ENCODE peak calls at places on chromosomes 16 and 17, in four cellular contexts. T is Panc1, N is mesenchymal stem cell, U is aorta. O is an unnamed sample. For H3K4me1, the result is how much of the 10 kb centered on the place peaks cover.

GRCh38 chr16:3508736-3509135 is 7.9 kb downstream of the CLUAP1 start:
- DNase-seq in U (peak), T (no peak), N (no peak), O (no peak)

GRCh38 chr16:47058295-47059086 is 85.0 kb upstream of the DNAJA2 start:
- DNase-seq in U (peak), T (no peak), N (no peak), O (peak)

GRCh38 chr17:66527335-66527734 is 224.9 kb downstream of the PRKCA start:
- DNase-seq in N (no peak), T (no peak), U (no peak), O (no peak)

GRCh38 chr16:89052191-89052787 is 41.4 kb upstream of the ACSF3 start:
- DNase-seq in T (no peak), U (no peak), N (no peak), O (no peak)

GRCh38 chr17:32355649-32356377 is 5.9 kb downstream of the ZNF207 start:
- DNase-seq in N (no peak), T (no peak), U (no peak), O (no peak)

GRCh38 chr16:82580293-82580900 is 46.4 kb upstream of the CDH13 start:
- DNase-seq in U (no peak), N (no peak), T (no peak), O (no peak)

GRCh38 chr16:17828012-17828411 is 357.3 kb upstream of the XYLT1 start:
- DNase-seq in T (no peak), N (no peak), U (no peak), O (no peak)

GRCh38 chr16:61098505-61098904 is 937.7 kb downstream of the CDH8 start:
- DNase-seq in U (no peak), T (no peak), N (no peak), O (no peak)

GRCh38 chr17:8186787-8187516 is 3.0 kb downstream of the BORCS6 start:
- DNase-seq in T (peak), N (peak), U (peak), O (peak)

GRCh38 chr17:410674-411401 is 58.2 kb upstream of the RPH3AL start:
- DNase-seq in N (peak), T (no peak), U (peak), O (no peak)

GRCh38 chr16:11949527-11949926 is 7.7 kb upstream of the NPIPB2 start:
- DNase-seq in U (no peak), N (peak), T (peak), O (no peak)

GRCh38 chr16:70437017-70437581 is 1.8 kb downstream of the ST3GAL2 start:
- DNase-seq in N (peak), T (no peak), U (no peak), O (no peak)

GRCh38 chr17:38605852-38606645 is at the start of gene SRCIN1:
- DNase-seq in N (no peak), T (no peak), U (peak), O (no peak)

GRCh38 chr17:2994441-2994840 is 69.0 kb downstream of the OR1D5 start:
- DNase-seq in U (no peak), T (no peak), N (no peak), O (peak)

GRCh38 chr17:67520916-67521772 is 144.1 kb downstream of the PITPNC1 start:
- DNase-seq in T (no peak), U (no peak), N (no peak), O (no peak)

GRCh38 chr17:32583053-32583452 is 96.3 kb downstream of the CDK5R1 start:
- DNase-seq in T (no peak), U (no peak), N (no peak), O (no peak)

GRCh38 chr17:72657467-72658317 is 434.8 kb downstream of the SLC39A11 start:
- DNase-seq in N (no peak), T (no peak), U (no peak), O (no peak)

GRCh38 chr17:42059815-42060214 is 9.4 kb upstream of the C17orf113 start:
- DNase-seq in T (no peak), N (no peak), U (no peak), O (no peak)

GRCh38 chr17:30554839-30555751 is 77.9 kb downstream of the GOSR1 start:
- DNase-seq in T (no peak), U (peak), N (peak), O (peak)

GRCh38 chr17:68020451-68020779 is 15.1 kb upstream of the KPNA2 start:
- DNase-seq in U (no peak), T (no peak), N (no peak), O (no peak)

GRCh38 chr17:177155-177554 is 4.3 kb downstream of the DOC2B start:
- DNase-seq in N (no peak), T (no peak), U (no peak), O (no peak)

GRCh38 chr17:50437409-50437808 is 11.4 kb downstream of the ACSF2 start:
- DNase-seq in T (no peak), U (no peak), N (no peak), O (no peak)

GRCh38 chr17:19299214-19299747 is 62.1 kb downstream of the EPN2 start:
- DNase-seq in U (peak), T (no peak), N (no peak), O (no peak)

GRCh38 chr17:50266384-50267073 is 7.7 kb upstream of the TMEM92 start:
- DNase-seq in N (peak), T (no peak), U (peak), O (peak)

GRCh38 chr16:88920618-88921602 is 54.5 kb upstream of the PABPN1L start:
- DNase-seq in U (no peak), N (peak), T (no peak), O (peak)

GRCh38 chr17:70184770-70185169 is 15.4 kb downstream of the KCNJ2 start:
- DNase-seq in N (peak), T (no peak), U (no peak), O (no peak)

GRCh38 chr16:67394271-67395104 is 1.2 kb upstream of the TPPP3 start:
- DNase-seq in T (no peak), N (peak), U (peak), O (no peak)

GRCh38 chr16:46857261-46857962 is 26.4 kb upstream of the C16orf87 start:
- DNase-seq in U (peak), T (no peak), N (peak), O (no peak)

GRCh38 chr17:82670661-82671060 is 22.4 kb upstream of the WDR45B start:
- DNase-seq in T (no peak), N (no peak), U (peak), O (no peak)

GRCh38 chr16:88866151-88866920 is at the start of gene PABPN1L:
- DNase-seq in U (no peak), N (no peak), T (no peak), O (no peak)

GRCh38 chr16:48628359-48628985 is 18.5 kb upstream of the N4BP1 start:
- DNase-seq in T (no peak), N (no peak), U (no peak), O (no peak)

GRCh38 chr17:48283390-48283789 is 146.6 kb downstream of the SKAP1 start:
- DNase-seq in T (no peak), U (no peak), N (no peak), O (no peak)

GRCh38 chr16:89330177-89330856 is 112.8 kb downstream of the ZNF778 start:
- DNase-seq in U (peak), N (peak), T (no peak), O (no peak)

GRCh38 chr17:6699997-6700947 is 12.9 kb downstream of the SLC13A5 start:
- DNase-seq in T (no peak), U (peak), N (no peak), O (no peak)

GRCh38 chr17:549197-550040 is 165.2 kb downstream of the VPS53 start:
- DNase-seq in T (no peak), N (peak), U (no peak), O (no peak)

GRCh38 chr17:75404739-75405364 is 626 bp downstream of the GRB2 start:
- DNase-seq in N (peak), U (peak), T (no peak), O (peak)

GRCh38 chr16:73163238-73163795 is 115.4 kb upstream of the ZFHX3 start:
- DNase-seq in T (no peak), U (no peak), N (peak), O (no peak)

GRCh38 chr17:2782030-2782429 is 14.2 kb upstream of the RAP1GAP2 start:
- DNase-seq in N (no peak), T (no peak), U (no peak), O (no peak)

GRCh38 chr17:63919311-63919723 is 678 bp upstream of the GH1 start:
- DNase-seq in N (peak), T (peak), U (peak), O (no peak)

GRCh38 chr17:63918305-63918704 is 334 bp downstream of the GH1 start:
- DNase-seq in T (no peak), U (peak), N (no peak), O (no peak)

GRCh38 chr17:63916566-63917185 is 2.0 kb downstream of the GH1 start:
- DNase-seq in U (peak), N (no peak), T (no peak), O (no peak)

GRCh38 chr17:63914471-63914870 is 3.4 kb upstream of the CSHL1 start:
- DNase-seq in N (no peak), U (peak), T (no peak), O (no peak)

GRCh38 chr17:63917646-63918045 is 993 bp downstream of the GH1 start:
- DNase-seq in T (no peak), U (peak), N (no peak), O (no peak)
- H3K4me1 ChIP-seq in T (under half), U (under half), N (under half), O (under half)

GRCh38 chr17:76706817-76707216 is 3.9 kb downstream of the MXRA7 start:
- DNase-seq in T (no peak), N (no peak), U (no peak), O (no peak)

GRCh38 chr17:76707985-76708807 is 2.6 kb downstream of the MXRA7 start:
- DNase-seq in T (no peak), U (no peak), N (peak), O (no peak)

GRCh38 chr17:76713765-76714164 is 3.0 kb upstream of the MXRA7 start:
- DNase-seq in U (peak), N (no peak), T (no peak), O (no peak)

GRCh38 chr17:76710863-76711611 is at the start of gene MXRA7:
- DNase-seq in T (no peak), N (peak), U (peak), O (peak)

GRCh38 chr17:76709077-76709950 is 1.5 kb downstream of the MXRA7 start:
- DNase-seq in U (peak), N (peak), T (no peak), O (peak)
- H3K4me3 ChIP-seq in U (peak), N (peak), T (peak), O (peak)

GRCh38 chr17:29257756-29258155 is 11.1 kb downstream of the CRYBA1 start:
- DNase-seq in U (no peak), N (peak), T (no peak), O (no peak)
- H3K27ac ChIP-seq in U (no peak), N (peak), T (no peak), O (peak)

DNA sequence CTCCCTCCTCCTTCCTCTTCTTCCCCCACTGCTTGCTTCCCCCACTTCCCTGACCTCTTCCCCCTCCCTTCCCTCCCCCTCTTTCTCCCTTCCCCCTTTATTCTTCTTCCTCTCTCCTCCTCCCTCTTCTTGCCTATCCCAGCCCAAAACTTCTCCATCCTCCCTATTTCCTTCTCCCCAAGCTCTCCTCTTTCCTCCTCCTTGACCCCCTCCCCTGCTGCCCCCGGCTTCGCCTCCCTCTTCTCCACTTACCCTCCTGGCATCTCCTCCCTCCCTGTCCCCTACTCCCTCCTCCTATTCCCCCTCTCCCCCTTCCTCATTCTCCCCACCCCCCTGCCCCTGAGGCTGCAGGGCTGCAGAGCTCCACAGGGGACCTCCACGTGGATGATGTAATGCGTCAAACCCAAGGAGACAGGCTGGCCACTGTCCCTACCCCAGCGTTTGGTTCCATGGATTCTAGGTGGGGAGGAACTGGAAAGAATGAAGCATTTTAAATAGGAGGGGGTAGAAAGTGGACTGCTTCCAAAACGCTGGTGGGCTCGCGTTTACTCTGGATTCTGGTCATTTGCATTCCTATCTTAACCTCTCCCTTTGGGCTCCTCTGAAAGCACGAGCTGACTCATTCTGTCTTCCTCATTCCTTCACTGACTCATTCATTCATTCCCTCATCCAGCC is 687 bp upstream of the COTL1 start:
- DNase-seq in T (peak), N (peak), U (peak), O (no peak)
- H3K4me1 ChIP-seq in T (under half), N (under half), U (under half), O (under half)

GRCh38 chr17:43369986-43370385 is 28.8 kb upstream of the ARL4D start:
- DNase-seq in U (no peak), N (no peak), T (no peak), O (no peak)

GRCh38 chr17:43366809-43367587 is 31.8 kb upstream of the ARL4D start:
- DNase-seq in U (no peak), T (no peak), N (no peak), O (no peak)

GRCh38 chr17:43368740-43369506 is 29.9 kb upstream of the ARL4D start:
- DNase-seq in T (no peak), U (peak), N (peak), O (peak)

GRCh38 chr17:43365356-43365755 is 33.4 kb upstream of the ARL4D start:
- DNase-seq in N (no peak), T (no peak), U (no peak), O (no peak)

GRCh38 chr17:43367588-43368242 is 31.1 kb upstream of the ARL4D start:
- DNase-seq in U (no peak), T (peak), N (peak), O (no peak)
- H3K4me3 ChIP-seq in U (no peak), T (peak), N (peak), O (peak)

GRCh38 chr17:77173104-77173503 is 32.3 kb downstream of the SEC14L1 start:
- DNase-seq in U (no peak), T (no peak), N (no peak), O (no peak)
- H3K27ac ChIP-seq in U (no peak), T (no peak), N (no peak), O (no peak)

GRCh38 chr17:79990704-79991103 is 45.0 kb downstream of the TBC1D16 start:
- DNase-seq in U (no peak), N (no peak), T (no peak), O (no peak)

GRCh38 chr17:79991140-79991923 is 44.3 kb downstream of the TBC1D16 start:
- DNase-seq in N (peak), U (peak), T (no peak), O (no peak)

GRCh38 chr17:79988163-79988971 is 47.3 kb downstream of the TBC1D16 start:
- DNase-seq in N (peak), U (peak), T (no peak), O (no peak)

GRCh38 chr17:79989106-79989835 is 46.4 kb downstream of the TBC1D16 start:
- DNase-seq in N (no peak), T (no peak), U (no peak), O (no peak)

DNA sequence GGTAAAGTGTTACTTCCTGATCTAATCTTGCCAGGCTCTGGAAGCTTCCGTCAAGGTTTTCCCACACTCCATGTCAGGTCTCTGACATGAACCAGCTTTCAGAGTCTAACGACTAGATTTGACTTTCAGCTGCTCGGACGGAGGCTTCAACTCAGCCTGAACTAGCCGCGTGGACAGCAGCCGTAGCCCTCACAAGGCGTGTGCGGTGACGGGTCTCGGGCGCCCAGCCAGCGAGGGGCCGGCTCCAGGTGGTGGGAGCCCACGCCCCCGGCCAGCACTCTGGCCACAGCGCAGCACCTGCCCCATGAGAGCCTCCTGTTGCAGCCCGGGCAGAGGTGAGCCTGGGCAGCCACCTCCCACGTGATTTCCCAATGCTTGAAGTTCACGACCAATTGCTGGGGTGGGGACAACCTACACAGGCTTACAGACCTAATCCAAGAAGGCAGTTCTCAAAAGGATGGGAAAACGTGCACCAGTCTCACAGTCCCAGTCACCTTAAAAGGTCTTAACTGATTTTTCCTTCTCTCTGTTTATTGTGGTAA is 45.5 kb downstream of the TBC1D16 start:
- DNase-seq in T (no peak), N (no peak), U (no peak), O (no peak)
- H3K4me1 ChIP-seq in T (half or more), N (half or more), U (under half), O (under half)

GRCh38 chr17:37291351-37291750 is 84.4 kb upstream of the C17orf78 start:
- DNase-seq in N (no peak), U (no peak), T (no peak), O (no peak)

GRCh38 chr17:37294888-37295287 is 80.9 kb upstream of the C17orf78 start:
- DNase-seq in U (no peak), T (no peak), N (no peak), O (no peak)

GRCh38 chr17:37299257-37299985 is 76.4 kb upstream of the C17orf78 start:
- DNase-seq in T (no peak), U (no peak), N (peak), O (no peak)

GRCh38 chr17:37292429-37293139 is 83.2 kb upstream of the C17orf78 start:
- DNase-seq in N (no peak), T (no peak), U (no peak), O (no peak)

GRCh38 chr17:37293770-37294169 is 82.0 kb upstream of the C17orf78 start:
- DNase-seq in U (no peak), T (no peak), N (no peak), O (no peak)
- H3K4me3 ChIP-seq in U (no peak), T (no peak), N (no peak), O (no peak)

GRCh38 chr17:46200200-46200599 is 7.0 kb upstream of the KANSL1 start:
- DNase-seq in T (no peak), N (no peak), U (no peak), O (no peak)
- H3K27ac ChIP-seq in T (no peak), N (no peak), U (no peak), O (no peak)

GRCh38 chr17:52145496-52145895 is 13.0 kb downstream of the CA10 start:
- DNase-seq in N (peak), T (no peak), U (no peak), O (no peak)
- H3K4me1 ChIP-seq in N (under half), T (under half), U (under half), O (under half)